ENCODE peak calls at places on chromosomes 4 and X, in five cellular contexts. L, Y, T, J and Q are unnamed samples.

GRCh38 chr4:126627255-126627654 is 1005.5 kb upstream of the INTU start:
- ATAC-seq in L (no peak), Y (peak; percentile 63), T (no peak), J (no peak), Q (peak; percentile 41)

GRCh38 chr4:153207561-153207960 is 3.3 kb downstream of the TRIM2 start:
- ATAC-seq in L (no peak), Y (no peak), T (no peak), J (no peak), Q (no peak)

GRCh38 chr4:88341227-88342192 is 37.1 kb upstream of the HERC6 start:
- ATAC-seq in L (no peak), Y (peak; percentile 99), T (no peak), J (no peak), Q (peak; percentile 85)

GRCh38 chr4:143397887-143398286 is 61.2 kb downstream of the GAB1 start:
- ATAC-seq in L (no peak), Y (no peak), T (no peak), J (no peak), Q (no peak)

GRCh38 chr4:141169391-141169790 is 36.1 kb upstream of the RNF150 start:
- ATAC-seq in L (no peak), Y (no peak), T (no peak), J (no peak), Q (no peak)

GRCh38 chrX:78708171-78708570 is 39.3 kb upstream of the LPAR4 start:
- ATAC-seq in L (no peak), Y (no peak), T (no peak), J (no peak), Q (no peak)

GRCh38 chr4:102586644-102587021 is 85.5 kb downstream of the NFKB1 start:
- ATAC-seq in L (peak; percentile 28), Y (no peak), T (peak; percentile 46), J (peak; percentile 70), Q (no peak)

GRCh38 chr4:8540072-8540471 is 40.1 kb upstream of the GPR78 start:
- ATAC-seq in L (peak; percentile 93), Y (no peak), T (peak; percentile 70), J (no peak), Q (no peak)